ENCODE peak calls at places on chromosomes 1 and 21, in seven cellular contexts. W is NCI-H345; X is activated naive CD8-positive, alpha-beta T cell treated with anti-CD3 and anti-CD28 coated beads for 36 hours; I is fibroblast of lung; K is activated CD4-positive, alpha-beta T cell treated with anti-CD3 and anti-CD28 coated beads, Interleukin-2, amount 50 U/mL, for 1 hour; D is CD8-positive, alpha-beta T cell; U is RPMI8226. Y is an unnamed sample.
A peak's percentile ranks its signal among the peaks of the same experiment; 100 is the strongest.

GRCh38 chr1:237005674-237006073 is 1.4 kb upstream of the MT1HL1 start:
- DNase-seq in W (no peak), X (no peak), I (no peak), K (no peak), D (no peak), U (no peak), Y (no peak)

GRCh38 chr1:223631367-223631977 is 34.0 kb downstream of the CAPN8 start:
- DNase-seq in W (peak; percentile 33), X (no peak), I (no peak), K (no peak), D (no peak), U (no peak), Y (no peak)

GRCh38 chr21:33036430-33037162 is 10.9 kb downstream of the OLIG2 start:
- DNase-seq in W (no peak), X (no peak), I (peak; percentile 29), K (no peak), D (no peak), U (peak; percentile 73), Y (no peak)

GRCh38 chr1:93841771-93842170 is 37.2 kb downstream of the DNTTIP2 start:
- DNase-seq in W (no peak), X (no peak), I (no peak), K (no peak), D (no peak), U (no peak), Y (no peak)

GRCh38 chr1:48228156-48228555 is 5.6 kb downstream of the SLC5A9 start:
- DNase-seq in W (no peak), X (no peak), I (no peak), K (no peak), D (no peak), U (peak; percentile 14), Y (no peak)

GRCh38 chr1:171433451-171433850 is 51.9 kb upstream of the PRRC2C start:
- DNase-seq in W (no peak), X (no peak), I (peak; percentile 42), K (no peak), D (no peak), U (no peak), Y (no peak)

GRCh38 chr1:50427086-50427817 is 4.0 kb upstream of the DMRTA2 start:
- DNase-seq in W (no peak), X (no peak), I (no peak), K (no peak), D (no peak), U (no peak), Y (no peak)

GRCh38 chr1:222249261-222249660 is 298.6 kb downstream of the HHIPL2 start:
- DNase-seq in W (no peak), X (no peak), I (no peak), K (no peak), D (no peak), U (no peak), Y (no peak)

GRCh38 chr1:29033829-29034466 is 89.8 kb downstream of the TMEM200B start:
- DNase-seq in W (peak; percentile 49), X (no peak), I (peak; percentile 72), K (no peak), D (no peak), U (peak; percentile 45), Y (no peak)

GRCh38 chr1:185352067-185352466 is 35.0 kb upstream of the IVNS1ABP start:
- DNase-seq in W (no peak), X (no peak), I (peak; percentile 45), K (no peak), D (no peak), U (no peak), Y (no peak)